ENCODE peak calls at places on chromosomes 13 and 19, in four cellular contexts. W is heart left ventricle, O is ovary, U is stomach. J is an unnamed sample.

GRCh38 chr13:71935166-71935840 is 68.3 kb upstream of the DACH1 start:
- DNase-seq in W (no peak), O (no peak), U (no peak), J (no peak)

GRCh38 chr19:49502866-49503581 is 6.8 kb downstream of the RPS11 start:
- DNase-seq in W (peak; percentile 49), O (no peak), U (peak; percentile 51), J (no peak)

GRCh38 chr13:44165172-44165894 is 208.3 kb upstream of the SERP2 start:
- DNase-seq in W (no peak), O (no peak), U (no peak), J (no peak)

GRCh38 chr19:48603001-48603400 is 3.5 kb upstream of the SPACA4 start:
- DNase-seq in W (no peak), O (no peak), U (no peak), J (no peak)

GRCh38 chr13:99119686-99120085 is 81.0 kb upstream of the UBAC2 start:
- DNase-seq in W (no peak), O (no peak), U (no peak), J (no peak)

GRCh38 chr13:36766295-36766694 is 52.7 kb upstream of the RFXAP start:
- DNase-seq in W (no peak), O (no peak), U (no peak), J (no peak)

GRCh38 chr13:35489050-35489449 is 12.6 kb upstream of the MAB21L1 start:
- DNase-seq in W (no peak), O (no peak), U (no peak), J (no peak)

GRCh38 chr19:12801466-12802266 is at the start of the genes PRDX2 and THSD8:
- DNase-seq in W (peak; percentile 82), O (peak; percentile 88), U (peak; percentile 87), J (peak; percentile 95)

GRCh38 chr19:48724796-48725753 is 5.5 kb upstream of the MAMSTR start:
- DNase-seq in W (peak; percentile 89), O (peak; percentile 77), U (no peak), J (no peak)

GRCh38 chr13:76610819-76611415 is 275.3 kb downstream of the KCTD12 start:
- DNase-seq in W (no peak), O (no peak), U (no peak), J (no peak)

GRCh38 chr13:34506796-34507195 is 435.3 kb upstream of the NBEA start:
- DNase-seq in W (no peak), O (no peak), U (no peak), J (no peak)

GRCh38 chr13:42484396-42484795 is 89.6 kb upstream of the TNFSF11 start:
- DNase-seq in W (no peak), O (no peak), U (no peak), J (no peak)

GRCh38 chr13:45403081-45403480 is 15.1 kb downstream of the SLC25A30 start:
- DNase-seq in W (peak; percentile 1), O (no peak), U (no peak), J (no peak)

GRCh38 chr13:69474286-69474685 is 633.3 kb upstream of the ATXN8OS start:
- DNase-seq in W (no peak), O (no peak), U (no peak), J (no peak)

GRCh38 chr13:26423634-26424033 is 133.8 kb upstream of the WASF3 start:
- DNase-seq in W (peak; percentile 17), O (no peak), U (no peak), J (no peak)

GRCh38 chr19:23771348-23771747 is 12.7 kb upstream of the ZNF681 start:
- DNase-seq in W (no peak), O (no peak), U (no peak), J (peak; percentile 40)

GRCh38 chr13:100389617-100390016 is 199.0 kb downstream of the GGACT start:
- DNase-seq in W (no peak), O (no peak), U (no peak), J (no peak)

GRCh38 chr13:28467886-28468519 is 26.9 kb downstream of the FLT1 start:
- DNase-seq in W (no peak), O (no peak), U (no peak), J (no peak)

GRCh38 chr19:10115392-10116084 is 4.0 kb downstream of the P2RY11 start:
- DNase-seq in W (no peak), O (no peak), U (no peak), J (no peak)

GRCh38 chr13:39773833-39774232 is 118.4 kb downstream of the COG6 start:
- DNase-seq in W (no peak), O (no peak), U (no peak), J (no peak)

GRCh38 chr13:41145136-41145908 is 12.7 kb upstream of the KBTBD6 start:
- DNase-seq in W (no peak), O (no peak), U (no peak), J (no peak)

GRCh38 chr13:113756441-113757097 is 2.5 kb upstream of the TMEM255B start:
- DNase-seq in W (peak; percentile 1), O (no peak), U (no peak), J (no peak)

GRCh38 chr19:29188704-29189375 is 24.1 kb downstream of the UQCRFS1 start:
- DNase-seq in W (no peak), O (no peak), U (no peak), J (no peak)

GRCh38 chr13:105139380-105140285 is 1395.8 kb downstream of the EFNB2 start:
- DNase-seq in W (peak; percentile 16), O (no peak), U (peak; percentile 27), J (peak; percentile 22)

GRCh38 chr13:112942689-112943308 is 26.2 kb upstream of the MCF2L start:
- DNase-seq in W (peak; percentile 94), O (peak; percentile 97), U (peak; percentile 99), J (peak; percentile 96)

GRCh38 chr19:16679811-16680210 is 18.9 kb downstream of the TMEM38A start:
- DNase-seq in W (no peak), O (no peak), U (no peak), J (no peak)

GRCh38 chr19:16319466-16319865 is 5.2 kb upstream of the KLF2 start:
- DNase-seq in W (no peak), O (no peak), U (no peak), J (no peak)

GRCh38 chr19:5631511-5632240 is 8.8 kb downstream of the SAFB start:
- DNase-seq in W (no peak), O (no peak), U (no peak), J (no peak)

GRCh38 chr19:17058236-17058635 is 17.0 kb downstream of the HAUS8 start:
- DNase-seq in W (no peak), O (no peak), U (no peak), J (no peak)

GRCh38 chr19:15161028-15161984 is 39.5 kb downstream of the NOTCH3 start:
- DNase-seq in W (no peak), O (no peak), U (no peak), J (no peak)

GRCh38 chr19:49110567-49110966 is 3.6 kb upstream of the LIN7B start:
- DNase-seq in W (no peak), O (no peak), U (no peak), J (no peak)

GRCh38 chr19:40139533-40140287 is 49.0 kb upstream of the ZNF780A start:
- DNase-seq in W (no peak), O (no peak), U (no peak), J (no peak)

GRCh38 chr13:41675306-41675705 is 218.0 kb downstream of the RGCC start:
- DNase-seq in W (no peak), O (no peak), U (no peak), J (no peak)

GRCh38 chr19:1592755-1593628 is at the start of gene MBD3:
- DNase-seq in W (peak; percentile 91), O (peak; percentile 92), U (peak; percentile 95), J (peak; percentile 97)

GRCh38 chr13:44648392-44649117 is 72.4 kb upstream of the TSC22D1 start:
- DNase-seq in W (no peak), O (no peak), U (no peak), J (no peak)

GRCh38 chr13:32323912-32324311 is 8.6 kb downstream of the BRCA2 start:
- DNase-seq in W (no peak), O (no peak), U (no peak), J (no peak)

GRCh38 chr13:84118845-84119409 is 236.7 kb upstream of the SLITRK1 start:
- DNase-seq in W (no peak), O (no peak), U (no peak), J (no peak)

GRCh38 chr13:41577437-41577836 is 120.1 kb downstream of the RGCC start:
- DNase-seq in W (no peak), O (no peak), U (peak; percentile 40), J (peak; percentile 90)

DNA sequence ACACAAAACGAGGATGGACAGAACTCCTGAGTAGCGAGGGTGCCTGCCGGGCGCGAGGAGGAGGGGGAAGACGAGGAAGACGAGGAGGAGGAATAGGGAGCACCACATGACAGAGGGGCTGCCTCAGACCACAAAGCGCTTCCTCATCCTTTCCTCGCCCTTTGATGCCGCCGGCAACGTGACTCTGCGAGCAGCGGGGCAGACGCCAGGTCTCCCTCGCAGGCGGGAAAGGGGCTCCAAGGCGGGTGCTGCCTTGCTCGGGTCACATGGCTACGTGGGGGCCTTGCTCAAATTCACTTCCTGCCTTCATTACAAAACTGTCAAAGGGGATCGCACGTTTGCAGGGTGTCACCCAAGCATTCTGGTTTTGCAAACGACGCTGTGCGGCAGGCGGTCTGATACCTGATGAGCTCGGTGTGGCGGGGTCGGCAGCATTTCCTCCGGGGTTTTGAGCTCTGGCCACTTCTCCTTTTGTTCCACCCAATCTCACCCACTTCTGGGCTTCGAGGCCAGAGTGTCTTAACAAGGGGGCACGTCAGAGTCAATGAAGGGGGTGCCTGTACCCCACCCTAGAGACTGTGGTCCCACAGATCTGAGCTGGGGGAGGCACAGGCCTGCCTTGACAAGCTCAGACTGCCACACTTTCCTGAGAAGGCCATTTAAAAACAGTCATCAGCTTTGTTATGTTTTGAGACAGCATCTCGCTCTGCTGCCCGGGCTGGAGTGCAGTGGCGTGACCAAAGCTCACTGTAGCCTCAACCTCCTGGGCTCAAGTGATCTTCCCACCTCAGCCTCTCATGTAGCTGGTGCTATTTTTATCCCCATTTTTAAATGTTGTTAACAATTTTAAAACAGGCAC is 14.9 kb downstream of the MAP2K2 start:
- DNase-seq in W (no peak), O (no peak), U (peak; percentile 27), J (no peak)
- TF ChIP-seq POLR2A in W (no peak), O (no peak), U (no peak), J (no peak)

GRCh38 chr13:23322353-23323336 is 110.9 kb downstream of the SACS start:
- DNase-seq in W (no peak), O (no peak), U (no peak), J (no peak)
- H3K4me3 ChIP-seq in W (no peak overlapping the region), O (no peak overlapping the region), U (no peak overlapping the region), J (no peak overlapping the region)

GRCh38 chr13:20867408-20867807 is 35.1 kb downstream of the XPO4 start:
- DNase-seq in W (no peak), O (no peak), U (no peak), J (no peak)

GRCh38 chr13:20870829-20871228 is 31.7 kb downstream of the XPO4 start:
- DNase-seq in W (no peak), O (no peak), U (no peak), J (no peak)

GRCh38 chr13:20873348-20873747 is 29.2 kb downstream of the XPO4 start:
- DNase-seq in W (no peak), O (no peak), U (no peak), J (no peak)

GRCh38 chr13:20869540-20869939 is 33.0 kb downstream of the XPO4 start:
- DNase-seq in W (no peak), O (no peak), U (no peak), J (no peak)
- TF ChIP-seq CTCF in W (no peak), O (no peak), U (no peak), J (no peak)

DNA sequence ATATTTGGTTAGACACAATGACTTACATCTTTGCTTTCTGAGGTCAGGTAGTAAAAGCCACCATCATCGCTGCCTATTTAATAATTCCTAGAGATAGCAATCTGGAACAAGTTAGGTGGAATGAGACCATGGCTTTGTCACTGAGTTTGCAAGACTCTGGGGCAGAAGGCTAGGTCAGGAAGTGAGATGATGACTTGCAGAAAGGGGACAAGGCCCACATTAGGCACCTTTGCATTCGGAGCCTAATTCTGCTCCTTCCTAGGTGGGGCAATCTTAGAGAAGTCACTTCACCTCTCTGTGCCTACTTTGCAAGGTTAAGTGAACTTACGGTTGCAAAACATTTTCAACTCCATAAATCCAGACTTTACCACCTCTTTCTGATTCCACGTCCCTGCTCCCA is 10.3 kb downstream of the EDDM13 start:
- DNase-seq in W (no peak), O (no peak), U (no peak), J (no peak)
- TF ChIP-seq POLR2A in W (no peak), O (no peak), U (no peak), J (no peak)